ENCODE peak calls at places on chromosomes 16 and 17, in seven cellular contexts. E is astrocyte of the cerebellum, A is right lobe of liver, U is sigmoid colon, Q is thoracic aorta, D is GM23248, F is cardiac fibroblast. P is an unnamed sample.

GRCh38 chr16:81401035-81401950 is 43.3 kb upstream of the CMIP start:
- DNase-seq in E (no peak), A (peak), U (peak), Q (no peak), D (peak), F (peak), P (no peak)

GRCh38 chr17:79316805-79317204 is 242.2 kb downstream of the ENGASE start:
- DNase-seq in E (no peak), A (no peak), U (no peak), Q (no peak), D (no peak), F (no peak), P (no peak)

GRCh38 chr16:22358000-22358399 is 16.4 kb downstream of the CDR2 start:
- DNase-seq in E (no peak), A (no peak), U (no peak), Q (no peak), D (no peak), F (no peak), P (peak)

GRCh38 chr17:46889519-46889918 is 33.4 kb upstream of the GOSR2 start:
- DNase-seq in E (no peak), A (no peak), U (no peak), Q (no peak), D (no peak), F (no peak), P (no peak)

GRCh38 chr17:75892556-75893224 is 4.1 kb downstream of the TRIM65 start:
- DNase-seq in E (no peak), A (no peak), U (peak), Q (no peak), D (no peak), F (no peak), P (no peak)

GRCh38 chr17:10772425-10773380 is 31.2 kb downstream of the TMEM238L start:
- DNase-seq in E (no peak), A (no peak), U (peak), Q (no peak), D (no peak), F (peak), P (peak)

GRCh38 chr17:79521225-79521624 is 89.6 kb downstream of the RBFOX3 start:
- DNase-seq in E (no peak), A (no peak), U (no peak), Q (no peak), D (no peak), F (no peak), P (no peak)

GRCh38 chr17:72632026-72632684 is 460.3 kb downstream of the SLC39A11 start:
- DNase-seq in E (no peak), A (no peak), U (no peak), Q (no peak), D (no peak), F (no peak), P (no peak)

GRCh38 chr16:17461951-17462729 is 8.6 kb downstream of the XYLT1 start:
- DNase-seq in E (no peak), A (no peak), U (no peak), Q (no peak), D (no peak), F (no peak), P (no peak)

GRCh38 chr17:49581645-49581992 is 5.9 kb downstream of the NXPH3 start:
- DNase-seq in E (no peak), A (no peak), U (no peak), Q (no peak), D (no peak), F (no peak), P (no peak)

GRCh38 chr17:80952291-80952690 is 39.4 kb upstream of the CHMP6 start:
- DNase-seq in E (no peak), A (no peak), U (peak), Q (no peak), D (no peak), F (no peak), P (no peak)

GRCh38 chr17:71790791-71791190 is 330.0 kb upstream of the SOX9 start:
- DNase-seq in E (no peak), A (no peak), U (no peak), Q (no peak), D (peak), F (peak), P (no peak)

GRCh38 chr16:1470543-1471251 is 4.1 kb downstream of the CLCN7 start:
- DNase-seq in E (no peak), A (peak), U (no peak), Q (no peak), D (peak), F (peak), P (no peak)

GRCh38 chr17:31581022-31581483 is 189.6 kb downstream of the RAB11FIP4 start:
- DNase-seq in E (peak), A (peak), U (peak), Q (peak), D (peak), F (peak), P (no peak)

GRCh38 chr17:56536766-56537165 is 56.7 kb upstream of the NOG start:
- DNase-seq in E (no peak), A (no peak), U (no peak), Q (no peak), D (no peak), F (no peak), P (no peak)

GRCh38 chr17:71921726-71922320 is 199.0 kb upstream of the SOX9 start:
- DNase-seq in E (no peak), A (no peak), U (no peak), Q (no peak), D (peak), F (no peak), P (peak)

GRCh38 chr17:16491703-16492612 is at the start of gene LRRC75A:
- DNase-seq in E (no peak), A (peak), U (no peak), Q (no peak), D (peak), F (no peak), P (peak)

GRCh38 chr17:13962716-13963115 is 106.6 kb upstream of the COX10 start:
- DNase-seq in E (no peak), A (no peak), U (no peak), Q (no peak), D (no peak), F (no peak), P (no peak)

GRCh38 chr16:67534420-67534819 is 5.8 kb downstream of the RIPOR1 start:
- DNase-seq in E (no peak), A (no peak), U (no peak), Q (no peak), D (no peak), F (no peak), P (no peak)

GRCh38 chr16:50547944-50548658 is at the start of gene NKD1:
- DNase-seq in E (no peak), A (peak), U (peak), Q (no peak), D (peak), F (peak), P (no peak)

GRCh38 chr17:74646231-74646630 is 22.7 kb upstream of the CD300E start:
- DNase-seq in E (no peak), A (no peak), U (no peak), Q (no peak), D (peak), F (peak), P (peak)

GRCh38 chr16:80837421-80838263 is 33.2 kb upstream of the CDYL2 start:
- DNase-seq in E (no peak), A (no peak), U (no peak), Q (no peak), D (no peak), F (no peak), P (no peak)

GRCh38 chr16:10941127-10941933 is 938 bp downstream of the DEXI start:
- DNase-seq in E (no peak), A (peak), U (no peak), Q (no peak), D (no peak), F (no peak), P (no peak)

GRCh38 chr17:4599505-4600281 is 15.4 kb downstream of the SMTNL2 start:
- DNase-seq in E (no peak), A (no peak), U (peak), Q (no peak), D (no peak), F (no peak), P (no peak)

GRCh38 chr17:38415250-38416194 is 12.7 kb upstream of the ARHGAP23 start:
- DNase-seq in E (no peak), A (no peak), U (no peak), Q (no peak), D (peak), F (peak), P (peak)

GRCh38 chr16:64364894-64365293 is 757.0 kb downstream of the CDH11 start:
- DNase-seq in E (no peak), A (no peak), U (no peak), Q (no peak), D (peak), F (no peak), P (no peak)

GRCh38 chr17:43779145-43780125 is 658 bp upstream of the DUSP3 start:
- DNase-seq in E (no peak), A (no peak), U (peak), Q (no peak), D (no peak), F (peak), P (no peak)

GRCh38 chr17:49996121-49996494 is 1.1 kb upstream of the DLX3 start:
- DNase-seq in E (no peak), A (no peak), U (no peak), Q (no peak), D (no peak), F (no peak), P (no peak)

GRCh38 chr16:30030841-30031413 is at the start of gene TLCD3B:
- DNase-seq in E (no peak), A (no peak), U (no peak), Q (no peak), D (peak), F (no peak), P (no peak)

GRCh38 chr16:35523991-35524390 is 2064.6 kb downstream of the TP53TG3F start:
- DNase-seq in E (no peak), A (no peak), U (no peak), Q (no peak), D (no peak), F (no peak), P (no peak)

GRCh38 chr17:15341385-15341849 is at the start of gene TEKT3:
- DNase-seq in E (peak), A (peak), U (peak), Q (peak), D (peak), F (peak), P (no peak)

GRCh38 chr17:9151091-9151490 is 129.8 kb downstream of the NTN1 start:
- DNase-seq in E (no peak), A (no peak), U (no peak), Q (no peak), D (no peak), F (no peak), P (no peak)

GRCh38 chr16:85321856-85322271 is 209.6 kb upstream of the CIBAR2 start:
- DNase-seq in E (peak), A (peak), U (peak), Q (peak), D (peak), F (peak), P (no peak)

GRCh38 chr16:3509470-3509928 is 8.7 kb downstream of the CLUAP1 start:
- DNase-seq in E (peak), A (no peak), U (peak), Q (no peak), D (no peak), F (no peak), P (peak)

GRCh38 chr17:5832886-5833285 is 237.3 kb upstream of the WSCD1 start:
- DNase-seq in E (peak), A (no peak), U (no peak), Q (no peak), D (peak), F (peak), P (no peak)

GRCh38 chr16:56773531-56773930 is 43.6 kb downstream of the NUP93 start:
- DNase-seq in E (no peak), A (no peak), U (no peak), Q (no peak), D (no peak), F (no peak), P (no peak)
- H3K4me3 ChIP-seq in E (no peak), A (no peak), U (no peak), Q (no peak), D (no peak), F (no peak), P (no peak)

GRCh38 chr17:77771145-77771544 is 187.4 kb upstream of the TNRC6C start:
- DNase-seq in E (no peak), A (no peak), U (no peak), Q (no peak), D (no peak), F (no peak), P (no peak)
- H3K4me3 ChIP-seq in E (no peak), A (no peak), U (no peak), Q (no peak), D (no peak), F (no peak), P (no peak)

GRCh38 chr17:82351713-82352488 is 7.1 kb upstream of the TEX19 start:
- DNase-seq in E (peak), A (peak), U (peak), Q (peak), D (peak), F (peak), P (peak)
- H3K4me3 ChIP-seq in E (no peak), A (no peak), U (no peak), Q (no peak), D (no peak), F (no peak), P (no peak)

GRCh38 chr16:55046146-55046460 is 115.4 kb downstream of the IRX5 start:
- DNase-seq in E (no peak), A (no peak), U (no peak), Q (no peak), D (no peak), F (no peak), P (no peak)
- H3K4me3 ChIP-seq in E (no peak), A (no peak), U (no peak), Q (no peak), D (no peak), F (no peak), P (no peak)

DNA sequence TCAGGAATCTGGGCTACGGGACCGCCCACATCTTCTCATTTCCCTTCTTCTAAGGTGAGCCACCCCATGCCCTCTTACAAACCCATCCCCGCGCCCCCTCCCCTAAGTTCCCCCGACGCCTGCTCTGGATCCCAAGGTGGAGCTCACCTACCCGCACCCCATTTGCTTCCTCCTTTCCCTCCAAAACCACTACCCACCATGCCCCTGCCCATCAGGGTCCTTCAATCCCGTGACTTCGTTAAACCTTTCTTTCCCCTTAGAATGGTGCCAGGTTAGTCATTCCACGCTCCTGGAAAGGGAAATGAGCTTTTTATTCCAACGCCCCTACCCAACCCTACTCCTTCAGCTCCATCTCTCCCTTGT is 338 bp upstream of the MTMR4 start:
- DNase-seq in E (no peak), A (no peak), U (no peak), Q (no peak), D (peak), F (no peak), P (no peak)
- H3K4me3 ChIP-seq in E (peak), A (peak), U (peak), Q (peak), D (peak), F (peak), P (peak)

DNA sequence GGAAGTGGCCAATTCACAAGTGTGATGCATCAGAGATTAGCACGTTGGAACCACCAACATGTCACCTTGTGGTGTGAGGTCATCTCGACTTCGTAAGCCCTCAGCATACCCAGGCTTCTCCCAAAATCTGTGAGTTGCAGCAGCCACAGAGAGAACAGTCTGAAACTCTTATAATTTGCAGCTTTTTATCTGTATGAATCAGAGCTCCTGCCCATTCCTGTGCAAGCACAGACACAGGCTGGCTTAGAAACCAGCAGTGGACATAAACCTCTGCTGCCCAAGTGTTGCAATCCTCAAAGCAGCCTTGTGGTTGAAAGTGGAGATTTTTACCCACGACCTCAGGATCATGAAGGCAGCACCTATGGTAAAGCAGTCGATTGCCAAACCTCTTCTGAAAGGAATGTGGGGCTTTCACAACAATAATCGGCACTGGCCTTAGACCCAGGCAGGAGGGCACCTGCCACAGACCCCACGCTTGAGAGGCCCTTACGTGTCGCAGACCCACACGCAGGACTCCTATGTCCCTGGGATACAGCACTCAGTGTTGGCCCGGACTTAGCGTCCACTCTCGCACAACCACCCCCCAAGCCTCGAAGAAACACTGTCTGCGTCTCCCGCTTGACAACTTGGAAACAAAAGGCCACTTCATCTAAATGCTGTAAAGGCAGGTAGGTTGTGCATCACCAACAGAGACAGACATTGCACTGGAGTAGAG is 24.5 kb upstream of the OSGIN1 start:
- DNase-seq in E (no peak), A (no peak), U (no peak), Q (no peak), D (peak), F (peak), P (no peak)
- H3K4me3 ChIP-seq in E (no peak), A (no peak), U (no peak), Q (no peak), D (no peak), F (no peak), P (no peak)

P was measured in Jurkat, Clone E6-1.